ENCODE peak calls at places on chromosomes 4 and X, in ten cellular contexts. C is OCI-M1; G is HTR-8/SVneo; B is stimulated activated CD8-positive, alpha-beta memory T cell treated with anti-CD3 and anti-CD28 coated beads, Interleukin-2, amount 100 ng/mL, for 1 hour; D is IMR-90; X is activated naive CD4-positive, alpha-beta T cell treated with anti-CD3 and anti-CD28 coated beads for 36 hours; A is GM03348; U is EH; Z is NCI-H82; N is NCI-H1436. I is an unnamed sample.

GRCh38 chrX:154815274-154815818 is 10.1 kb upstream of the MPP1 start:
- DNase-seq in B (no peak), C (peak), U (peak), N (no peak), A (no peak), G (no peak), Z (no peak), X (no peak), D (peak), I (peak)

GRCh38 chr4:73434311-73434710 is 1.7 kb upstream of the AFP start:
- DNase-seq in Z (peak), X (no peak), N (no peak), C (peak), U (peak), A (peak), B (no peak), G (peak), D (peak), I (peak)

GRCh38 chr4:152348670-152349069 is 187.2 kb downstream of the FBXW7 start:
- DNase-seq in U (no peak), Z (no peak), B (no peak), C (peak), N (no peak), D (no peak), X (peak), A (peak), G (no peak), I (no peak)

GRCh38 chrX:74049126-74049525 is 254.9 kb upstream of the ZCCHC13 start:
- DNase-seq in X (no peak), A (no peak), Z (no peak), D (no peak), C (no peak), U (no peak), G (no peak), N (no peak), B (no peak), I (no peak)

GRCh38 chr4:173448103-173448502 is 49.2 kb upstream of the SCRG1 start:
- DNase-seq in X (no peak), G (no peak), C (no peak), N (no peak), A (peak), Z (peak), U (peak), D (peak), B (no peak), I (no peak)

GRCh38 chr4:48653217-48654014 is 126.7 kb downstream of the FRYL start:
- DNase-seq in D (peak), G (no peak), A (peak), C (peak), B (peak), U (peak), Z (no peak), X (peak), N (no peak), I (peak)

GRCh38 chr4:26124753-26125236 is 196.0 kb upstream of the RBPJ start:
- DNase-seq in B (no peak), C (no peak), U (peak), N (no peak), D (peak), X (no peak), G (no peak), A (peak), Z (peak), I (peak)

GRCh38 chr4:180990931-180991330 is 1252.3 kb upstream of the TENM3 start:
- DNase-seq in Z (no peak), D (no peak), A (no peak), X (no peak), B (no peak), C (no peak), U (no peak), G (no peak), N (no peak), I (no peak)

GRCh38 chr4:138055890-138056289 is 186.3 kb downstream of the SLC7A11 start:
- DNase-seq in C (no peak), G (no peak), U (peak), B (no peak), N (no peak), X (no peak), Z (no peak), D (peak), A (peak), I (peak)

GRCh38 chr4:140227286-140227685 is 73.3 kb upstream of the MAML3 start:
- DNase-seq in N (no peak), A (no peak), G (no peak), B (no peak), Z (no peak), C (no peak), U (no peak), X (no peak), D (no peak), I (no peak)

GRCh38 chr4:129583868-129584267 is 487.9 kb downstream of the C4orf33 start:
- DNase-seq in C (peak), A (no peak), B (no peak), X (no peak), G (no peak), D (no peak), Z (peak), N (no peak), U (no peak), I (no peak)